ENCODE peak calls at places on chromosomes 7 and 10, in eight cellular contexts. Q is esophagus squamous epithelium; S is heart left ventricle; J is ovary; U is neuronal stem cell; M is CD8-positive, alpha-beta memory T cell; A is adrenal gland; O is right lobe of liver. Y is an unnamed sample.

GRCh38 chr10:72083234-72084093 is 4.9 kb downstream of the SPOCK2 start:
- DNase-seq in O (no peak), M (peak; percentile 60), U (no peak), J (no peak), Q (no peak), A (no peak), S (no peak), Y (no peak)

GRCh38 chr10:48527691-48528212 is 77.1 kb downstream of the ARHGAP22 start:
- DNase-seq in Q (no peak), J (no peak), O (no peak), M (no peak), S (no peak), A (peak; percentile 24), U (no peak), Y (no peak)

GRCh38 chr10:124534231-124534798 is 72.7 kb downstream of the LHPP start:
- DNase-seq in U (no peak), J (peak; percentile 74), A (peak; percentile 88), O (no peak), S (no peak), M (no peak), Q (no peak), Y (no peak)

GRCh38 chr7:27242580-27243339 is at the start of gene EVX1:
- DNase-seq in S (no peak), U (no peak), M (no peak), Q (no peak), J (no peak), A (no peak), O (no peak), Y (no peak)

GRCh38 chr7:142790565-142790964 is 19.8 kb downstream of the PRSS2 start:
- DNase-seq in S (no peak), M (no peak), O (no peak), A (no peak), U (no peak), Q (no peak), J (no peak), Y (no peak)

GRCh38 chr10:117656385-117657367 is 114.1 kb downstream of the EMX2 start:
- DNase-seq in U (no peak), S (no peak), M (no peak), A (no peak), Q (no peak), O (no peak), J (no peak), Y (no peak)

GRCh38 chr7:94391716-94392390 is 2.8 kb upstream of the COL1A2 start:
- DNase-seq in J (peak; percentile 42), A (no peak), M (no peak), S (no peak), O (no peak), U (no peak), Q (no peak), Y (no peak)

GRCh38 chr10:33070101-33070500 is 112.1 kb upstream of the ITGB1 start:
- DNase-seq in A (no peak), U (no peak), M (no peak), S (no peak), J (no peak), O (no peak), Q (no peak), Y (no peak)

GRCh38 chr7:158609313-158609974 is 21.8 kb upstream of the PTPRN2 start:
- DNase-seq in J (no peak), Q (no peak), U (no peak), M (no peak), S (no peak), A (no peak), O (no peak), Y (no peak)

GRCh38 chr7:76343294-76343930 is 15.4 kb downstream of the YWHAG start:
- DNase-seq in Q (no peak), M (no peak), A (no peak), S (no peak), O (no peak), U (no peak), J (no peak), Y (no peak)

GRCh38 chr10:112744525-112744924 is 205.5 kb upstream of the TCF7L2 start:
- DNase-seq in U (no peak), M (no peak), A (no peak), O (no peak), Q (no peak), S (no peak), J (no peak), Y (peak; percentile 46)
- H3K4me1 ChIP-seq in U (peaks cover 23% of the 10 kb centered on the region), M (no peaks in the 10 kb centered on the region), A (no peaks in the 10 kb centered on the region), O (peaks cover 53% of the 10 kb centered on the region), Q (no peaks in the 10 kb centered on the region), S (no peaks in the 10 kb centered on the region), J (peaks cover 2% of the 10 kb centered on the region), Y (peaks cover 12% of the 10 kb centered on the region)

DNA sequence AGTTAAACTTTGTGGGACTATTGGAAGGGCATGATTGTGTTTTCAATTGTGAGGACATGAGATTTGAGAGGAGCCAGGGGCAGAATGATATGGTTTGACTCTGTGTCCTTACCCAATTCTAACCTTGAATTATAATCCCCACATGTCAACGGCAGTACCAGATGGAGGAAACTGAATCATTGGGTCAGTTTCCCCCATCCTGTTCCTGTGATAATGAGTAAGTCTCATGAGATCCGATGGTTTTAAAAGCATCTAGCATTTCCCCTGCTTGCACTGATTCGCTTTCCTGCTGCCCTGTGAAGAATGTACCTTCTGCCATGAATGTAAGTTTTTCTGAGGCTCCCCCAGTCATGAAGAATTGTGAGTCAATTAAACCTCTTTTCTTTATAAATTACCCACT is 1367.1 kb downstream of the XPNPEP1 start:
- DNase-seq in S (no peak), M (no peak), U (no peak), O (no peak), A (no peak), J (no peak), Q (no peak), Y (no peak)
- H3K4me1 ChIP-seq in S (no peaks in the 10 kb centered on the region), M (no peaks in the 10 kb centered on the region), U (no peaks in the 10 kb centered on the region), O (no peaks in the 10 kb centered on the region), A (no peaks in the 10 kb centered on the region), J (no peaks in the 10 kb centered on the region), Q (no peaks in the 10 kb centered on the region), Y (no peaks in the 10 kb centered on the region)

GRCh38 chr10:79147796-79148451 is 79.2 kb downstream of the ZMIZ1 start:
- DNase-seq in S (no peak), Q (no peak), O (no peak), U (no peak), A (no peak), J (no peak), M (no peak), Y (no peak)

GRCh38 chr10:79147306-79147705 is 78.5 kb downstream of the ZMIZ1 start:
- DNase-seq in A (no peak), O (no peak), M (no peak), Q (no peak), U (no peak), J (no peak), S (no peak), Y (no peak)

GRCh38 chr10:79149345-79149661 is 80.5 kb downstream of the ZMIZ1 start:
- DNase-seq in J (no peak), U (no peak), M (no peak), Q (no peak), A (no peak), O (no peak), S (no peak), Y (no peak)

GRCh38 chr10:79149662-79150443 is 81.1 kb downstream of the ZMIZ1 start:
- DNase-seq in O (peak; percentile 96), A (peak; percentile 90), S (peak; percentile 95), M (peak; percentile 19), Q (peak; percentile 39), J (peak; percentile 77), U (no peak), Y (peak; percentile 26)

DNA sequence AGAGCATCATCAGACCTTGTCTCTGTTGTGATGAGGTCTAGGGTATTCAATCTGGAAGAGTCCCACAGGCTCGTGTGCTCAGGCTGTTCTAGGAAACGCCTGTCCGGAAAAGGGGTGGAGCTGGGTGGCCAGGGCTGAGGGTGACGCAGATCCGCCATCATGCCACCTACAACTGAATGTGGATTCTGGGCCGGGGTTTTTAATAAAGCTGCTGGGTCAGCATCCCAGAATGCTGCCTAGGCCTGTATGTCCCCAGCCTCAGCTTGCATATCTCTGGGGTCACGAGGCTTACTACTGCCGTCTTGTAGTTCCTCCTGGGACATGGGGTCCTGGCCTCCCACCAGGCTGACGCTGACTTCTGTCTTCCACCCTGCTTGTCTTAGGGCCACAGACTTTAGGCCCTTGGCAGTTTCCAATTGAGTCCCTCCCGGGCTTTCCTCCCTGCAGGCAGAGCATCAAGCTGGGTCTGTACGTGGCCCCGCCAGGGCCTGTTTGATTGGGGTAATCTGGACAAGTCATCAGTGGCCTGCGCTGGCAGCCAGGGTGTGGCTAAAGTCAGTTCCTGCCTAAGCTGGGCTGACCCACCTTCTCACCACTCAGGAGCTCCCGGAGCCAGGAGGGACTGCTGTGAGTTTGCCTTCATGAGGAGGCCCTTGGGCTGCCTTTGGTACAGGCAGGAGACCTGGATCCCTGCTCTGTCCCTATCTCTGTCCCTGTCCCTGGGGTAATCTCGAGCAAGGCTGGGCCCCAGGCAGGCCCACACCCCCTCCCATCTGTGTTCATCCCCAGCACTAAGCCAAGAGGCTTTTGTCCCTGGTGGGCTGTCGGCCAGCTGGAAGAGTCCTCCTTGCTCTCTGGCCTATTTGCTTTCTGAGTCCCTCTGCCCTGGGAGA is 79.9 kb downstream of the ZMIZ1 start:
- DNase-seq in M (no peak), J (peak; percentile 72), O (peak; percentile 93), Q (no peak), U (no peak), S (peak; percentile 87), A (peak; percentile 92), Y (no peak)
- H3K4me1 ChIP-seq in M (peaks cover 69% of the 10 kb centered on the region), J (peaks cover 66% of the 10 kb centered on the region), O (peaks cover 62% of the 10 kb centered on the region), Q (peaks cover 83% of the 10 kb centered on the region), U (peaks cover 12% of the 10 kb centered on the region), S (peaks cover 68% of the 10 kb centered on the region), A (peaks cover 96% of the 10 kb centered on the region), Y (peaks cover 14% of the 10 kb centered on the region)

GRCh38 chr10:103622286-103622685 is 128.8 kb downstream of the NEURL1 start:
- DNase-seq in O (no peak), S (no peak), A (no peak), M (no peak), U (no peak), Q (no peak), J (no peak), Y (no peak)
- H3K4me1 ChIP-seq in O (peaks cover 39% of the 10 kb centered on the region), S (peaks cover under 1% of the 10 kb centered on the region), A (peaks cover 21% of the 10 kb centered on the region), M (no peaks in the 10 kb centered on the region), U (no peaks in the 10 kb centered on the region), Q (peaks cover 14% of the 10 kb centered on the region), J (peaks cover 21% of the 10 kb centered on the region), Y (no peaks in the 10 kb centered on the region)

GRCh38 chr7:100433276-100433591 is 3.1 kb downstream of the PPP1R35 start:
- DNase-seq in S (no peak), U (no peak), M (no peak), O (no peak), A (no peak), J (no peak), Q (no peak), Y (no peak)

GRCh38 chr7:100430450-100431285 is 1.0 kb downstream of the MEPCE start:
- DNase-seq in O (peak; percentile 56), A (peak; percentile 82), M (peak; percentile 23), Q (no peak), U (no peak), S (no peak), J (peak; percentile 45), Y (peak; percentile 34)

GRCh38 chr7:100432621-100433275 is 3.1 kb downstream of the MEPCE start:
- DNase-seq in J (no peak), A (no peak), Q (no peak), M (no peak), S (no peak), O (no peak), U (no peak), Y (no peak)

GRCh38 chr7:100431286-100431735 is 1.7 kb downstream of the MEPCE start:
- DNase-seq in O (peak; percentile 58), A (no peak), S (no peak), Q (no peak), M (no peak), J (peak; percentile 45), U (no peak), Y (no peak)

GRCh38 chr7:100432053-100432452 is 2.4 kb downstream of the MEPCE start:
- DNase-seq in S (no peak), U (no peak), O (no peak), Q (no peak), J (no peak), M (no peak), A (no peak), Y (no peak)
- H3K4me1 ChIP-seq in S (no peaks in the 10 kb centered on the region), U (peaks cover 30% of the 10 kb centered on the region), O (peaks cover 38% of the 10 kb centered on the region), Q (peaks cover 28% of the 10 kb centered on the region), J (peaks cover 23% of the 10 kb centered on the region), M (peaks cover 47% of the 10 kb centered on the region), A (peaks cover 57% of the 10 kb centered on the region), Y (peaks cover 5% of the 10 kb centered on the region)